ENCODE peak calls at places on chromosomes 4 and X, in seven cellular contexts. One of them, this sample, is unnamed. For H3K4me1, the result is how much of the 10 kb centered on the place peaks cover.

GRCh38 chr4:165947019-165947418 is 74.0 kb downstream of the TLL1 start:
- DNase-seq in right cardiac atrium: no peak
- DNase-seq in upper lobe of right lung: no peak
- DNase-seq in lower lobe of right lung: no peak
- DNase-seq in heart right ventricle: no peak
- DNase-seq in H9: no peak
- DNase-seq in colonic mucosa: no peak
- DNase-seq in this sample: no peak

GRCh38 chr4:113382704-113383103 is 333.3 kb downstream of the ANK2 start:
- DNase-seq in right cardiac atrium: no peak
- DNase-seq in upper lobe of right lung: no peak
- DNase-seq in lower lobe of right lung: no peak
- DNase-seq in heart right ventricle: no peak
- DNase-seq in H9: no peak
- DNase-seq in colonic mucosa: no peak
- DNase-seq in this sample: no peak

GRCh38 chr4:15031197-15031596 is 28.9 kb downstream of the CPEB2 start:
- DNase-seq in right cardiac atrium: no peak
- DNase-seq in upper lobe of right lung: no peak
- DNase-seq in lower lobe of right lung: no peak
- DNase-seq in heart right ventricle: no peak
- DNase-seq in H9: no peak
- DNase-seq in colonic mucosa: no peak
- DNase-seq in this sample: peak

GRCh38 chr4:7698586-7698985 is 241.1 kb downstream of the AFAP1 start:
- DNase-seq in right cardiac atrium: no peak
- DNase-seq in upper lobe of right lung: no peak
- DNase-seq in lower lobe of right lung: no peak
- DNase-seq in heart right ventricle: no peak
- DNase-seq in H9: peak
- DNase-seq in colonic mucosa: no peak
- DNase-seq in this sample: no peak

GRCh38 chr4:183253451-183253850 is 66.6 kb downstream of the CLDN22 start:
- DNase-seq in right cardiac atrium: no peak
- DNase-seq in upper lobe of right lung: no peak
- DNase-seq in lower lobe of right lung: no peak
- DNase-seq in heart right ventricle: no peak
- DNase-seq in H9: no peak
- DNase-seq in colonic mucosa: no peak
- DNase-seq in this sample: no peak

GRCh38 chrX:110477593-110478228 is 119.1 kb downstream of the RTL9 start:
- DNase-seq in right cardiac atrium: no peak
- DNase-seq in upper lobe of right lung: no peak
- DNase-seq in lower lobe of right lung: no peak
- DNase-seq in heart right ventricle: no peak
- DNase-seq in H9: no peak
- DNase-seq in colonic mucosa: no peak
- DNase-seq in this sample: no peak

GRCh38 chrX:153924149-153924861 is 1.8 kb downstream of the ARHGAP4 start:
- DNase-seq in right cardiac atrium: peak
- DNase-seq in upper lobe of right lung: no peak
- DNase-seq in lower lobe of right lung: no peak
- DNase-seq in heart right ventricle: no peak
- DNase-seq in H9: no peak
- DNase-seq in colonic mucosa: no peak
- DNase-seq in this sample: peak

GRCh38 chrX:48493890-48494364 is 14.9 kb upstream of the PORCN start:
- DNase-seq in right cardiac atrium: no peak
- DNase-seq in upper lobe of right lung: no peak
- DNase-seq in lower lobe of right lung: no peak
- DNase-seq in heart right ventricle: no peak
- DNase-seq in H9: peak
- DNase-seq in colonic mucosa: no peak
- DNase-seq in this sample: peak

GRCh38 chr4:160044693-160045092 is 941.8 kb downstream of the RAPGEF2 start:
- DNase-seq in right cardiac atrium: no peak
- DNase-seq in upper lobe of right lung: no peak
- DNase-seq in lower lobe of right lung: no peak
- DNase-seq in heart right ventricle: no peak
- DNase-seq in H9: no peak
- DNase-seq in colonic mucosa: no peak
- DNase-seq in this sample: no peak

GRCh38 chr4:8304827-8305695 is 35.5 kb downstream of the HTRA3 start:
- DNase-seq in right cardiac atrium: no peak
- DNase-seq in upper lobe of right lung: no peak
- DNase-seq in lower lobe of right lung: no peak
- DNase-seq in heart right ventricle: no peak
- DNase-seq in H9: no peak
- DNase-seq in colonic mucosa: no peak
- DNase-seq in this sample: no peak

GRCh38 chr4:17448689-17449088 is 63.2 kb downstream of the QDPR start:
- DNase-seq in right cardiac atrium: no peak
- DNase-seq in upper lobe of right lung: no peak
- DNase-seq in lower lobe of right lung: no peak
- DNase-seq in heart right ventricle: no peak
- DNase-seq in H9: no peak
- DNase-seq in colonic mucosa: no peak
- DNase-seq in this sample: peak

GRCh38 chr4:114193625-114194399 is 214.4 kb upstream of the ARSJ start:
- DNase-seq in right cardiac atrium: no peak
- DNase-seq in upper lobe of right lung: no peak
- DNase-seq in lower lobe of right lung: no peak
- DNase-seq in heart right ventricle: no peak
- DNase-seq in H9: no peak
- DNase-seq in colonic mucosa: no peak
- DNase-seq in this sample: peak

GRCh38 chr4:121869841-121870822 is at the start of gene BBS7:
- DNase-seq in right cardiac atrium: peak
- DNase-seq in upper lobe of right lung: peak
- DNase-seq in lower lobe of right lung: peak
- DNase-seq in heart right ventricle: peak
- DNase-seq in H9: peak
- DNase-seq in colonic mucosa: peak
- DNase-seq in this sample: peak

GRCh38 chrX:39619182-39620009 is 478.4 kb downstream of the BCOR start:
- DNase-seq in right cardiac atrium: no peak
- DNase-seq in upper lobe of right lung: no peak
- DNase-seq in lower lobe of right lung: no peak
- DNase-seq in heart right ventricle: no peak
- DNase-seq in H9: no peak
- DNase-seq in colonic mucosa: no peak
- DNase-seq in this sample: no peak

GRCh38 chr4:2867758-2868491 is 24.3 kb downstream of the ADD1 start:
- DNase-seq in right cardiac atrium: peak
- DNase-seq in upper lobe of right lung: no peak
- DNase-seq in lower lobe of right lung: no peak
- DNase-seq in heart right ventricle: no peak
- DNase-seq in H9: peak
- DNase-seq in colonic mucosa: no peak
- DNase-seq in this sample: peak

GRCh38 chr4:184409911-184410692 is 64.2 kb downstream of the IRF2 start:
- DNase-seq in right cardiac atrium: no peak
- DNase-seq in upper lobe of right lung: no peak
- DNase-seq in lower lobe of right lung: no peak
- DNase-seq in heart right ventricle: no peak
- DNase-seq in H9: no peak
- DNase-seq in colonic mucosa: no peak
- DNase-seq in this sample: no peak

GRCh38 chr4:86816463-86817107 is 32.6 kb downstream of the SLC10A6 start:
- DNase-seq in right cardiac atrium: peak
- DNase-seq in upper lobe of right lung: no peak
- DNase-seq in lower lobe of right lung: no peak
- DNase-seq in heart right ventricle: peak
- DNase-seq in H9: no peak
- DNase-seq in colonic mucosa: no peak
- DNase-seq in this sample: no peak

GRCh38 chrX:3136161-3136961 is 95.1 kb downstream of the ARSF start:
- DNase-seq in right cardiac atrium: no peak
- DNase-seq in upper lobe of right lung: no peak
- DNase-seq in lower lobe of right lung: no peak
- DNase-seq in heart right ventricle: no peak
- DNase-seq in H9: peak
- DNase-seq in colonic mucosa: no peak
- DNase-seq in this sample: no peak

GRCh38 chrX:14125451-14125850 is 95.8 kb upstream of the GEMIN8 start:
- DNase-seq in right cardiac atrium: no peak
- DNase-seq in upper lobe of right lung: no peak
- DNase-seq in lower lobe of right lung: no peak
- DNase-seq in heart right ventricle: no peak
- DNase-seq in H9: no peak
- DNase-seq in colonic mucosa: no peak
- DNase-seq in this sample: no peak

GRCh38 chrX:10233173-10233572 is 76.4 kb downstream of the CLCN4 start:
- DNase-seq in right cardiac atrium: no peak
- DNase-seq in upper lobe of right lung: no peak
- DNase-seq in lower lobe of right lung: no peak
- DNase-seq in heart right ventricle: no peak
- DNase-seq in H9: no peak
- DNase-seq in colonic mucosa: no peak
- DNase-seq in this sample: no peak

GRCh38 chr4:165635261-165635838 is 237.7 kb upstream of the TLL1 start:
- DNase-seq in right cardiac atrium: no peak
- DNase-seq in upper lobe of right lung: no peak
- DNase-seq in lower lobe of right lung: no peak
- DNase-seq in heart right ventricle: no peak
- DNase-seq in H9: no peak
- DNase-seq in colonic mucosa: no peak
- DNase-seq in this sample: no peak

DNA sequence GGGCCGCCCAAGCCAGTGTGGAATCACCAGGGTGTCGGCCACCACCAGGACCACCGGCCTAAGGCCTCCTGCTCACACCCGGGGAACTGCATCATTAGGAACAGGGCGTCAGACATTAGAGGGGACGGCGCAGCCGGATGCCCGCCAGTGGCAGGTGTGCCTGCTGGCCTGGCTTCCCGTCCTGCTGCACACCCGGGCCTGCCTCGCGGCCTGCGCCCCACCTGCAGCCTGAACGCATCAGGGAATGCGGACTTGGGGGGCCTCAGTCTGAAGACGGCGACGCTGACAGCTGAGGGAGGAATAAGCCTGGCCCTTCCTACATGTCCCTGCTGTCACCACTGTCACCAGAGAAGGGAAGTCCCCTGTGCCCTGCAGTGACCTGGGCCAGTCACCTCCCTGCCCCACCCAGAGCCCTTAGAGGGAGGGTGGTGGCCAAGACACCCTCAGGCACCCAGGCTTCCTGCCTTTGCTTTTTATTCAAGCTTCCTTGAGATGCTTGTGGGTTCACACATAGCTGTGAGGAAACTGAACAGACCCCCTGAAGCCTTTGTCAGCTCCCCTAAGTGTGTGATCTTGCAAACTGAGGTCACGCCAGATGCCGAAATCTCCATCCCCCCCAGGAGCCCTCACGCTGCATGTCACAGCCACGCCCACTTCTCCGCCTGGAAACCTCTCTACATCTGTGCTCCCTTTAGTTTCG is 3.2 kb downstream of the DGKQ start:
- DNase-seq in right cardiac atrium: no peak
- DNase-seq in upper lobe of right lung: no peak
- DNase-seq in lower lobe of right lung: no peak
- DNase-seq in heart right ventricle: no peak
- DNase-seq in H9: no peak
- DNase-seq in colonic mucosa: peak
- DNase-seq in this sample: no peak
- H3K4me1 ChIP-seq in right cardiac atrium: under half
- H3K4me1 ChIP-seq in upper lobe of right lung: under half
- H3K4me1 ChIP-seq in lower lobe of right lung: under half
- H3K4me1 ChIP-seq in heart right ventricle: under half
- H3K4me1 ChIP-seq in H9: under half
- H3K4me1 ChIP-seq in colonic mucosa: under half
- H3K4me1 ChIP-seq in this sample: under half

DNA sequence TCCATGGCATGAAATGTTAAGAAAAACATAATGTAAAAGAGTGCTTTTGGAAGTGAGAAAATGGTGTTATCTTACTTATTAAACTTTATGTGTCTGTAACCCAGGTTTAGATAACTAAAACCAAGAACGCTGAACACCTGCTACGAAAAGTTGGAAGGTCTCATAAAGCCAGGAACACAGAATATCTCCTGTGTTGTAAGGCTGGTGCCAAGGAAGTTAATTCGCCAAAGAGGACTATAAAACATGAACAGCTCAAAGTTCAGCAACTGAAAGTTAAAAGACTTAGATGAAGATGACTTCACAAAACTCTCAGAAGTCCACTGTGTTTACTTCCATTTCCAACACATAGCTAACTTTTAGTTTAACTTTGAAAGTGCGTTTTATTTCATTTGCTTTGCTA is 54.3 kb downstream of the GPRIN3 start:
- DNase-seq in right cardiac atrium: no peak
- DNase-seq in upper lobe of right lung: no peak
- DNase-seq in lower lobe of right lung: no peak
- DNase-seq in heart right ventricle: no peak
- DNase-seq in H9: no peak
- DNase-seq in colonic mucosa: peak
- DNase-seq in this sample: no peak
- H3K4me1 ChIP-seq in right cardiac atrium: under half
- H3K4me1 ChIP-seq in upper lobe of right lung: under half
- H3K4me1 ChIP-seq in lower lobe of right lung: under half
- H3K4me1 ChIP-seq in heart right ventricle: under half
- H3K4me1 ChIP-seq in H9: under half
- H3K4me1 ChIP-seq in colonic mucosa: under half
- H3K4me1 ChIP-seq in this sample: under half

GRCh38 chr4:144709793-144710525 is 64.0 kb downstream of the HHIP start:
- DNase-seq in right cardiac atrium: no peak
- DNase-seq in upper lobe of right lung: no peak
- DNase-seq in lower lobe of right lung: no peak
- DNase-seq in heart right ventricle: no peak
- DNase-seq in H9: no peak
- DNase-seq in colonic mucosa: no peak
- DNase-seq in this sample: no peak
- H3K4me1 ChIP-seq in right cardiac atrium: under half
- H3K4me1 ChIP-seq in upper lobe of right lung: under half
- H3K4me1 ChIP-seq in lower lobe of right lung: under half
- H3K4me1 ChIP-seq in heart right ventricle: under half
- H3K4me1 ChIP-seq in H9: under half
- H3K4me1 ChIP-seq in colonic mucosa: under half
- H3K4me1 ChIP-seq in this sample: under half

GRCh38 chrX:125577479-125577878 is 257.8 kb downstream of the TEX13C start:
- DNase-seq in right cardiac atrium: no peak
- DNase-seq in upper lobe of right lung: no peak
- DNase-seq in lower lobe of right lung: no peak
- DNase-seq in heart right ventricle: no peak
- DNase-seq in H9: no peak
- DNase-seq in colonic mucosa: no peak
- DNase-seq in this sample: no peak
- H3K4me1 ChIP-seq in right cardiac atrium: under half
- H3K4me1 ChIP-seq in upper lobe of right lung: under half
- H3K4me1 ChIP-seq in lower lobe of right lung: under half
- H3K4me1 ChIP-seq in heart right ventricle: under half
- H3K4me1 ChIP-seq in H9: under half
- H3K4me1 ChIP-seq in colonic mucosa: under half
- H3K4me1 ChIP-seq in this sample: under half

GRCh38 chr4:1721666-1722550 is 587 bp downstream of the TACC3 start:
- DNase-seq in right cardiac atrium: no peak
- DNase-seq in upper lobe of right lung: no peak
- DNase-seq in lower lobe of right lung: peak
- DNase-seq in heart right ventricle: peak
- DNase-seq in H9: peak
- DNase-seq in colonic mucosa: no peak
- DNase-seq in this sample: no peak
- H3K4me1 ChIP-seq in right cardiac atrium: under half
- H3K4me1 ChIP-seq in upper lobe of right lung: under half
- H3K4me1 ChIP-seq in lower lobe of right lung: half or more
- H3K4me1 ChIP-seq in heart right ventricle: half or more
- H3K4me1 ChIP-seq in H9: under half
- H3K4me1 ChIP-seq in colonic mucosa: under half
- H3K4me1 ChIP-seq in this sample: under half

This sample was measured in fibroblast of lung.